ENCODE peak calls at places on chromosomes 13 and 19, in ten cellular contexts. One of them, this sample, is unnamed.

GRCh38 chr13:100630564-100630963 is 42.0 kb upstream of the GGACT start:
- DNase-seq in GM23338: peak; percentile 44
- DNase-seq in endodermal cell: no peak
- DNase-seq in fibroblast of lung: no peak
- DNase-seq in PC-9: no peak
- DNase-seq in esophagus squamous epithelium: no peak
- DNase-seq in Panc1: no peak
- DNase-seq in thoracic aorta: no peak
- DNase-seq in IMR-90: no peak
- DNase-seq in uterus: no peak
- DNase-seq in this sample: no peak

GRCh38 chr19:7470540-7471305 is 18.1 kb downstream of the PEX11G start:
- DNase-seq in esophagus squamous epithelium: no peak
- DNase-seq in PC-9: no peak
- DNase-seq in endodermal cell: no peak
- DNase-seq in GM23338: no peak
- DNase-seq in thoracic aorta: no peak
- DNase-seq in Panc1: no peak
- DNase-seq in fibroblast of lung: no peak
- DNase-seq in IMR-90: no peak
- DNase-seq in uterus: no peak
- DNase-seq in this sample: no peak

GRCh38 chr13:91817250-91817649 is 418.8 kb downstream of the GPC5 start:
- DNase-seq in PC-9: no peak
- DNase-seq in IMR-90: peak; percentile 13
- DNase-seq in fibroblast of lung: peak; percentile 30
- DNase-seq in uterus: no peak
- DNase-seq in Panc1: no peak
- DNase-seq in GM23338: no peak
- DNase-seq in esophagus squamous epithelium: no peak
- DNase-seq in thoracic aorta: no peak
- DNase-seq in endodermal cell: no peak
- DNase-seq in this sample: peak; percentile 28

GRCh38 chr13:110309159-110309476 is 2.0 kb downstream of the COL4A2 start:
- DNase-seq in endodermal cell: no peak
- DNase-seq in fibroblast of lung: no peak
- DNase-seq in PC-9: no peak
- DNase-seq in thoracic aorta: no peak
- DNase-seq in Panc1: no peak
- DNase-seq in IMR-90: no peak
- DNase-seq in uterus: no peak
- DNase-seq in GM23338: no peak
- DNase-seq in esophagus squamous epithelium: no peak
- DNase-seq in this sample: peak; percentile 11

GRCh38 chr13:94641432-94641941 is 39.8 kb downstream of the GPR180 start:
- DNase-seq in esophagus squamous epithelium: no peak
- DNase-seq in PC-9: peak; percentile 56
- DNase-seq in endodermal cell: no peak
- DNase-seq in thoracic aorta: no peak
- DNase-seq in IMR-90: peak; percentile 86
- DNase-seq in Panc1: no peak
- DNase-seq in uterus: no peak
- DNase-seq in GM23338: peak; percentile 11
- DNase-seq in fibroblast of lung: peak; percentile 76
- DNase-seq in this sample: peak; percentile 93

GRCh38 chr19:7673995-7674667 is 2.8 kb upstream of the MCEMP1 start:
- DNase-seq in fibroblast of lung: peak; percentile 38
- DNase-seq in esophagus squamous epithelium: no peak
- DNase-seq in thoracic aorta: no peak
- DNase-seq in endodermal cell: peak; percentile 82
- DNase-seq in PC-9: peak; percentile 66
- DNase-seq in uterus: no peak
- DNase-seq in GM23338: peak; percentile 87
- DNase-seq in IMR-90: peak; percentile 45
- DNase-seq in Panc1: no peak
- DNase-seq in this sample: peak; percentile 66

GRCh38 chr13:56755181-56755580 is 385.5 kb upstream of the PRR20A start:
- DNase-seq in thoracic aorta: no peak
- DNase-seq in esophagus squamous epithelium: no peak
- DNase-seq in endodermal cell: peak; percentile 46
- DNase-seq in GM23338: peak; percentile 61
- DNase-seq in fibroblast of lung: no peak
- DNase-seq in uterus: no peak
- DNase-seq in PC-9: no peak
- DNase-seq in Panc1: no peak
- DNase-seq in IMR-90: no peak
- DNase-seq in this sample: no peak

GRCh38 chr19:56639217-56639616 is 3.7 kb upstream of the SMIM17 start:
- DNase-seq in fibroblast of lung: peak; percentile 10
- DNase-seq in GM23338: peak; percentile 48
- DNase-seq in uterus: no peak
- DNase-seq in Panc1: no peak
- DNase-seq in endodermal cell: no peak
- DNase-seq in IMR-90: peak; percentile 3
- DNase-seq in esophagus squamous epithelium: no peak
- DNase-seq in PC-9: no peak
- DNase-seq in thoracic aorta: no peak
- DNase-seq in this sample: peak; percentile 1

GRCh38 chr13:100182894-100183490 is 94.1 kb downstream of the PCCA start:
- DNase-seq in endodermal cell: no peak
- DNase-seq in GM23338: no peak
- DNase-seq in uterus: no peak
- DNase-seq in fibroblast of lung: no peak
- DNase-seq in PC-9: no peak
- DNase-seq in thoracic aorta: no peak
- DNase-seq in Panc1: no peak
- DNase-seq in esophagus squamous epithelium: no peak
- DNase-seq in IMR-90: no peak
- DNase-seq in this sample: no peak

GRCh38 chr13:103299079-103299478 is 232.9 kb upstream of the SLC10A2 start:
- DNase-seq in IMR-90: no peak
- DNase-seq in GM23338: peak; percentile 84
- DNase-seq in fibroblast of lung: no peak
- DNase-seq in thoracic aorta: no peak
- DNase-seq in Panc1: no peak
- DNase-seq in PC-9: no peak
- DNase-seq in endodermal cell: peak; percentile 80
- DNase-seq in esophagus squamous epithelium: no peak
- DNase-seq in uterus: no peak
- DNase-seq in this sample: no peak
- TF ChIP-seq CTCF in IMR-90: no peak
- TF ChIP-seq CTCF in GM23338: peak; percentile 49
- TF ChIP-seq CTCF in fibroblast of lung: no peak
- TF ChIP-seq CTCF in thoracic aorta: no peak
- TF ChIP-seq CTCF in Panc1: no peak
- TF ChIP-seq CTCF in PC-9: no peak
- TF ChIP-seq CTCF in endodermal cell: peak; percentile 57
- TF ChIP-seq CTCF in esophagus squamous epithelium: no peak
- TF ChIP-seq CTCF in uterus: no peak
- TF ChIP-seq CTCF in this sample: no peak

GRCh38 chr13:45042539-45042938 is 53.2 kb downstream of the GPALPP1 start:
- DNase-seq in esophagus squamous epithelium: no peak
- DNase-seq in uterus: no peak
- DNase-seq in Panc1: no peak
- DNase-seq in thoracic aorta: no peak
- DNase-seq in GM23338: no peak
- DNase-seq in PC-9: no peak
- DNase-seq in IMR-90: no peak
- DNase-seq in endodermal cell: no peak
- DNase-seq in fibroblast of lung: peak; percentile 5
- DNase-seq in this sample: no peak

GRCh38 chr13:45049478-45049877 is 60.1 kb downstream of the GPALPP1 start:
- DNase-seq in Panc1: no peak
- DNase-seq in thoracic aorta: no peak
- DNase-seq in esophagus squamous epithelium: no peak
- DNase-seq in uterus: no peak
- DNase-seq in fibroblast of lung: no peak
- DNase-seq in endodermal cell: no peak
- DNase-seq in GM23338: no peak
- DNase-seq in IMR-90: no peak
- DNase-seq in PC-9: no peak
- DNase-seq in this sample: no peak

GRCh38 chr13:45047394-45048328 is 58.3 kb downstream of the GPALPP1 start:
- DNase-seq in GM23338: peak; percentile 92
- DNase-seq in endodermal cell: peak; percentile 92
- DNase-seq in thoracic aorta: peak; percentile 16
- DNase-seq in IMR-90: peak; percentile 86
- DNase-seq in Panc1: peak; percentile 69
- DNase-seq in esophagus squamous epithelium: no peak
- DNase-seq in PC-9: peak; percentile 69
- DNase-seq in uterus: peak; percentile 65
- DNase-seq in fibroblast of lung: peak; percentile 75
- DNase-seq in this sample: peak; percentile 88

GRCh38 chr13:45048890-45049407 is 59.6 kb downstream of the GPALPP1 start:
- DNase-seq in Panc1: no peak
- DNase-seq in endodermal cell: peak; percentile 66
- DNase-seq in fibroblast of lung: no peak
- DNase-seq in esophagus squamous epithelium: no peak
- DNase-seq in thoracic aorta: no peak
- DNase-seq in IMR-90: no peak
- DNase-seq in uterus: no peak
- DNase-seq in PC-9: no peak
- DNase-seq in GM23338: no peak
- DNase-seq in this sample: no peak

DNA sequence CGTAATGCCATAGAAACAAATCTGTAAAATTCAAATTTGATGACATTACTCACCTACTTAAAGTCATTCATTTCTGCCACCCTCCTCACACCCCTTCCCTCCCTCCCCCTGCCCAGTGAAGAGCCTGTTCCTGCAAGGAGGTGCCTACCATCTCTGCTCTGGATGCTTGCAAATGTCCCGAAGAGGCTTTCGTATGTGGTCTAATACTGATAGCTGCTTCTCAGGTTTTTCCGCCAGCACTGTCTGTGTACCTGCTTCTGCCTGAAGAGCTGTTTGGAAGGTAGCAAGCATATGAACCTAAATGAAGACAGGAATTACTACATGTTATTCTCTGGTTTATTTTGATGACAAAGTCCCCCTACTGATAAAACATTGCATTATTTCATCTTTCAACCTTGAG is 57.1 kb downstream of the GPALPP1 start:
- DNase-seq in PC-9: no peak
- DNase-seq in endodermal cell: peak; percentile 56
- DNase-seq in esophagus squamous epithelium: no peak
- DNase-seq in fibroblast of lung: no peak
- DNase-seq in thoracic aorta: no peak
- DNase-seq in GM23338: peak; percentile 5
- DNase-seq in IMR-90: no peak
- DNase-seq in Panc1: no peak
- DNase-seq in uterus: no peak
- DNase-seq in this sample: no peak
- H3K4me3 ChIP-seq in PC-9: no peak overlapping the region
- H3K4me3 ChIP-seq in endodermal cell: peak overlapping the region; percentile 78
- H3K4me3 ChIP-seq in esophagus squamous epithelium: peak overlapping the region; percentile 45
- H3K4me3 ChIP-seq in fibroblast of lung: no peak overlapping the region
- H3K4me3 ChIP-seq in thoracic aorta: peak overlapping the region; percentile 66
- H3K4me3 ChIP-seq in GM23338: peak overlapping the region; percentile 60
- H3K4me3 ChIP-seq in IMR-90: no peak overlapping the region
- H3K4me3 ChIP-seq in Panc1: peak overlapping the region; percentile 48
- H3K4me3 ChIP-seq in uterus: no peak overlapping the region
- H3K4me3 ChIP-seq in this sample: no peak overlapping the region

DNA sequence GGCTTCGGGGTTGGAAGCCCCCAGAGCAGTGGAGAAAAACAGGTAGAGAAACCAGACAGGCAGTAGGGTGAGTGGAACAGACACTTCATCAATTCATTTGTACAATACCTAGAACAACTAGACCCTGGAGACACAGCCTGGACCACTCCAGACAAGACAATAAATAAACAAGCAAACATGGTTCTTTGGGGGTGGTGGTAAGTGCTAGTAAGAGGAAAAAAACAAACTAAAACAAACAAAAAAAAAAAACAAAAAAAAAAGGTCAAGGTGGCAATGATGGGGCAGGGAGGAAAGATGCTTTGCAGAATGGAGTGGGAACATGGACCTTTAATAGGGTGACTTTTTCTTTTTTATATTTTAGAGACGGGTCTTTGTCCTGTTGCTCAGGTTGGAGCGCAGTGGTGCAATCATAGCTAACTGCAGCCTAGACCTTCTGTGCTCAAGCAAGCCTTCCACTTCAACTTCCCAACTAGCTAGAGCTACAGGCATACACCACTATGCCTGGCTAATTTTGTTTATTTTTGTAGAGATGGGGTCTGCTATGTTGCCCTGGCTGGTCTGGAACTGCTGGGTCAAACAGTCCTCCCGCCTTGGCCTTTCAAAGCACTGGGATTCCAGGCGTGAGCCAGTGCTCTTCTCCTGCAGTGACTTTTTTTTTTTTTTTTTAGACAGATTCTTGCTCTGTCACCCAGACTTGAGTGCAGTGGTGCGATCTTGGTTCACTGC is 3.1 kb downstream of the JUNB start:
- DNase-seq in IMR-90: peak; percentile 62
- DNase-seq in GM23338: no peak
- DNase-seq in uterus: no peak
- DNase-seq in thoracic aorta: no peak
- DNase-seq in fibroblast of lung: no peak
- DNase-seq in PC-9: no peak
- DNase-seq in endodermal cell: no peak
- DNase-seq in esophagus squamous epithelium: no peak
- DNase-seq in Panc1: no peak
- DNase-seq in this sample: peak; percentile 75
- TF ChIP-seq CTCF in IMR-90: no peak
- TF ChIP-seq CTCF in GM23338: no peak
- TF ChIP-seq CTCF in uterus: no peak
- TF ChIP-seq CTCF in thoracic aorta: no peak
- TF ChIP-seq CTCF in fibroblast of lung: no peak
- TF ChIP-seq CTCF in PC-9: no peak
- TF ChIP-seq CTCF in endodermal cell: no peak
- TF ChIP-seq CTCF in esophagus squamous epithelium: no peak
- TF ChIP-seq CTCF in Panc1: no peak
- TF ChIP-seq CTCF in this sample: no peak

GRCh38 chr19:30717381-30717780 is 345.2 kb downstream of the ZNF536 start:
- DNase-seq in esophagus squamous epithelium: no peak
- DNase-seq in thoracic aorta: no peak
- DNase-seq in fibroblast of lung: no peak
- DNase-seq in PC-9: no peak
- DNase-seq in uterus: no peak
- DNase-seq in Panc1: no peak
- DNase-seq in endodermal cell: no peak
- DNase-seq in GM23338: no peak
- DNase-seq in IMR-90: no peak
- DNase-seq in this sample: no peak

GRCh38 chr19:30718014-30718413 is 345.8 kb downstream of the ZNF536 start:
- DNase-seq in PC-9: no peak
- DNase-seq in uterus: no peak
- DNase-seq in esophagus squamous epithelium: no peak
- DNase-seq in endodermal cell: no peak
- DNase-seq in fibroblast of lung: no peak
- DNase-seq in Panc1: no peak
- DNase-seq in IMR-90: no peak
- DNase-seq in thoracic aorta: no peak
- DNase-seq in GM23338: no peak
- DNase-seq in this sample: no peak

GRCh38 chr19:30719189-30719990 is 347.2 kb downstream of the ZNF536 start:
- DNase-seq in fibroblast of lung: peak; percentile 22
- DNase-seq in uterus: peak; percentile 69
- DNase-seq in endodermal cell: peak; percentile 73
- DNase-seq in Panc1: no peak
- DNase-seq in IMR-90: no peak
- DNase-seq in thoracic aorta: no peak
- DNase-seq in esophagus squamous epithelium: no peak
- DNase-seq in GM23338: peak; percentile 68
- DNase-seq in PC-9: no peak
- DNase-seq in this sample: peak; percentile 28

GRCh38 chr19:30719991-30720329 is 347.8 kb downstream of the ZNF536 start:
- DNase-seq in thoracic aorta: no peak
- DNase-seq in esophagus squamous epithelium: no peak
- DNase-seq in PC-9: no peak
- DNase-seq in IMR-90: no peak
- DNase-seq in fibroblast of lung: no peak
- DNase-seq in endodermal cell: peak; percentile 70
- DNase-seq in Panc1: no peak
- DNase-seq in uterus: peak; percentile 28
- DNase-seq in GM23338: peak; percentile 51
- DNase-seq in this sample: no peak

GRCh38 chr19:30718728-30719127 is 346.5 kb downstream of the ZNF536 start:
- DNase-seq in fibroblast of lung: no peak
- DNase-seq in Panc1: no peak
- DNase-seq in PC-9: no peak
- DNase-seq in thoracic aorta: no peak
- DNase-seq in endodermal cell: no peak
- DNase-seq in GM23338: no peak
- DNase-seq in IMR-90: no peak
- DNase-seq in esophagus squamous epithelium: no peak
- DNase-seq in uterus: no peak
- DNase-seq in this sample: no peak
- H3K4me3 ChIP-seq in fibroblast of lung: peak overlapping the region; percentile 67
- H3K4me3 ChIP-seq in Panc1: peak overlapping the region; percentile 54
- H3K4me3 ChIP-seq in PC-9: no peak overlapping the region
- H3K4me3 ChIP-seq in thoracic aorta: peak overlapping the region; percentile 69
- H3K4me3 ChIP-seq in endodermal cell: no peak overlapping the region
- H3K4me3 ChIP-seq in GM23338: peak overlapping the region; percentile 50
- H3K4me3 ChIP-seq in IMR-90: no peak overlapping the region
- H3K4me3 ChIP-seq in esophagus squamous epithelium: peak overlapping the region; percentile 64
- H3K4me3 ChIP-seq in uterus: peak overlapping the region; percentile 72
- H3K4me3 ChIP-seq in this sample: peak overlapping the region; percentile 79